ENCODE peak calls at places on chromosomes 16 and 17, in eight cellular contexts. One of them, this sample, is unnamed. For H3K4me1, the result is how much of the 10 kb centered on the place peaks cover.

GRCh38 chr16:17590711-17591654 is 120.2 kb upstream of the XYLT1 start:
- DNase-seq in neural progenitor cell: no peak
- DNase-seq in A549: no peak
- DNase-seq in adrenal gland: no peak
- DNase-seq in CD4-positive, CD25-positive, alpha-beta regulatory T cell: no peak
- DNase-seq in transverse colon: no peak
- DNase-seq in prostate gland: no peak
- DNase-seq in thoracic aorta: no peak
- DNase-seq in this sample: no peak

GRCh38 chr17:21495281-21495680 is 119.1 kb downstream of the KCNJ12 start:
- DNase-seq in neural progenitor cell: no peak
- DNase-seq in A549: no peak
- DNase-seq in adrenal gland: no peak
- DNase-seq in CD4-positive, CD25-positive, alpha-beta regulatory T cell: no peak
- DNase-seq in transverse colon: no peak
- DNase-seq in prostate gland: no peak
- DNase-seq in thoracic aorta: no peak
- DNase-seq in this sample: no peak

GRCh38 chr16:85998868-85999729 is 100.1 kb downstream of the IRF8 start:
- DNase-seq in neural progenitor cell: no peak
- DNase-seq in A549: no peak
- DNase-seq in adrenal gland: no peak
- DNase-seq in CD4-positive, CD25-positive, alpha-beta regulatory T cell: no peak
- DNase-seq in transverse colon: no peak
- DNase-seq in prostate gland: no peak
- DNase-seq in thoracic aorta: no peak
- DNase-seq in this sample: no peak

GRCh38 chr17:45745843-45746494 is 38.2 kb upstream of the CRHR1 start:
- DNase-seq in neural progenitor cell: peak
- DNase-seq in A549: no peak
- DNase-seq in adrenal gland: no peak
- DNase-seq in CD4-positive, CD25-positive, alpha-beta regulatory T cell: no peak
- DNase-seq in transverse colon: no peak
- DNase-seq in prostate gland: no peak
- DNase-seq in thoracic aorta: no peak
- DNase-seq in this sample: no peak

GRCh38 chr17:73341350-73342056 is 29.7 kb upstream of the CDC42EP4 start:
- DNase-seq in neural progenitor cell: no peak
- DNase-seq in A549: no peak
- DNase-seq in adrenal gland: no peak
- DNase-seq in CD4-positive, CD25-positive, alpha-beta regulatory T cell: no peak
- DNase-seq in transverse colon: no peak
- DNase-seq in prostate gland: no peak
- DNase-seq in thoracic aorta: no peak
- DNase-seq in this sample: no peak

GRCh38 chr17:72726936-72727335 is 365.6 kb downstream of the SLC39A11 start:
- DNase-seq in neural progenitor cell: no peak
- DNase-seq in A549: no peak
- DNase-seq in adrenal gland: no peak
- DNase-seq in CD4-positive, CD25-positive, alpha-beta regulatory T cell: peak
- DNase-seq in transverse colon: peak
- DNase-seq in prostate gland: no peak
- DNase-seq in thoracic aorta: no peak
- DNase-seq in this sample: peak

GRCh38 chr16:29753516-29753915 is 7.7 kb upstream of the C16orf54 start:
- DNase-seq in neural progenitor cell: no peak
- DNase-seq in A549: no peak
- DNase-seq in adrenal gland: no peak
- DNase-seq in CD4-positive, CD25-positive, alpha-beta regulatory T cell: no peak
- DNase-seq in transverse colon: no peak
- DNase-seq in prostate gland: no peak
- DNase-seq in thoracic aorta: no peak
- DNase-seq in this sample: no peak

GRCh38 chr17:46764335-46764708 is 54.2 kb downstream of the WNT3 start:
- DNase-seq in neural progenitor cell: no peak
- DNase-seq in A549: no peak
- DNase-seq in adrenal gland: no peak
- DNase-seq in CD4-positive, CD25-positive, alpha-beta regulatory T cell: no peak
- DNase-seq in transverse colon: no peak
- DNase-seq in prostate gland: no peak
- DNase-seq in thoracic aorta: no peak
- DNase-seq in this sample: no peak

GRCh38 chr17:27558842-27559505 is 72.0 kb upstream of the LGALS9 start:
- DNase-seq in neural progenitor cell: no peak
- DNase-seq in A549: no peak
- DNase-seq in adrenal gland: no peak
- DNase-seq in CD4-positive, CD25-positive, alpha-beta regulatory T cell: no peak
- DNase-seq in transverse colon: peak
- DNase-seq in prostate gland: no peak
- DNase-seq in thoracic aorta: no peak
- DNase-seq in this sample: no peak

GRCh38 chr17:27562777-27563455 is 68.1 kb upstream of the LGALS9 start:
- DNase-seq in neural progenitor cell: no peak
- DNase-seq in A549: no peak
- DNase-seq in adrenal gland: peak
- DNase-seq in CD4-positive, CD25-positive, alpha-beta regulatory T cell: no peak
- DNase-seq in transverse colon: no peak
- DNase-seq in prostate gland: no peak
- DNase-seq in thoracic aorta: no peak
- DNase-seq in this sample: no peak

GRCh38 chr17:27559996-27560481 is 70.9 kb upstream of the LGALS9 start:
- DNase-seq in neural progenitor cell: no peak
- DNase-seq in A549: no peak
- DNase-seq in adrenal gland: peak
- DNase-seq in CD4-positive, CD25-positive, alpha-beta regulatory T cell: no peak
- DNase-seq in transverse colon: peak
- DNase-seq in prostate gland: no peak
- DNase-seq in thoracic aorta: no peak
- DNase-seq in this sample: no peak

GRCh38 chr17:27559506-27559931 is 71.5 kb upstream of the LGALS9 start:
- DNase-seq in neural progenitor cell: no peak
- DNase-seq in A549: no peak
- DNase-seq in adrenal gland: no peak
- DNase-seq in CD4-positive, CD25-positive, alpha-beta regulatory T cell: no peak
- DNase-seq in transverse colon: no peak
- DNase-seq in prostate gland: no peak
- DNase-seq in thoracic aorta: no peak
- DNase-seq in this sample: no peak

DNA sequence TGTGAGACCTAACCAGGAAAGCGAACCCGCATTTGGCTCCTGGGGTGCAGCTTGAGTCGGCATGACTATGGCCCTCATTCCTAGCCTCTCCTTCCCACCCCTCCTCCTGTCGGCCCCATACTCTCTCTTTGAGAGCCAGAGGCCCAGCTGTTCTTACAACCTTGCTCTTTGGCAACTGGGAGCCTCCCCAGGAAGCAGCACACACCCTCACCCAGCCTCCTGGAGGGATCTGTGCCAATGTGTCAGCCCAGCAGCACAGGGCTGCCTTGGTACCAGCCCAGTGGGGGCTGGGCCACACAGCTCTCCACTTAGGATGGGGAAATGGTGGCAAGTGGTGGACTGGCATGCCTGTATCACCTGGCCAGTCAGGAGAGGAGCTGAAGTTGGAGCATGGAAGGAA is 70.3 kb upstream of the LGALS9 start:
- DNase-seq in neural progenitor cell: no peak
- DNase-seq in A549: no peak
- DNase-seq in adrenal gland: peak
- DNase-seq in CD4-positive, CD25-positive, alpha-beta regulatory T cell: no peak
- DNase-seq in transverse colon: peak
- DNase-seq in prostate gland: no peak
- DNase-seq in thoracic aorta: no peak
- DNase-seq in this sample: no peak
- H3K27ac ChIP-seq in neural progenitor cell: no peak
- H3K27ac ChIP-seq in A549: peak
- H3K27ac ChIP-seq in adrenal gland: peak
- H3K27ac ChIP-seq in CD4-positive, CD25-positive, alpha-beta regulatory T cell: no peak
- H3K27ac ChIP-seq in transverse colon: peak
- H3K27ac ChIP-seq in prostate gland: no peak
- H3K27ac ChIP-seq in thoracic aorta: no peak
- H3K27ac ChIP-seq in this sample: no peak

GRCh38 chr17:82281076-82281475 is 7.6 kb upstream of the CSNK1D start:
- DNase-seq in neural progenitor cell: no peak
- DNase-seq in A549: no peak
- DNase-seq in adrenal gland: no peak
- DNase-seq in CD4-positive, CD25-positive, alpha-beta regulatory T cell: no peak
- DNase-seq in transverse colon: no peak
- DNase-seq in prostate gland: no peak
- DNase-seq in thoracic aorta: no peak
- DNase-seq in this sample: no peak

GRCh38 chr17:82285141-82285540 is 11.6 kb upstream of the CSNK1D start:
- DNase-seq in neural progenitor cell: no peak
- DNase-seq in A549: no peak
- DNase-seq in adrenal gland: no peak
- DNase-seq in CD4-positive, CD25-positive, alpha-beta regulatory T cell: no peak
- DNase-seq in transverse colon: no peak
- DNase-seq in prostate gland: peak
- DNase-seq in thoracic aorta: no peak
- DNase-seq in this sample: no peak

GRCh38 chr17:82281502-82282238 is 8.2 kb upstream of the CSNK1D start:
- DNase-seq in neural progenitor cell: no peak
- DNase-seq in A549: no peak
- DNase-seq in adrenal gland: peak
- DNase-seq in CD4-positive, CD25-positive, alpha-beta regulatory T cell: no peak
- DNase-seq in transverse colon: peak
- DNase-seq in prostate gland: peak
- DNase-seq in thoracic aorta: no peak
- DNase-seq in this sample: peak

GRCh38 chr17:82282239-82283207 is 9.0 kb upstream of the CSNK1D start:
- DNase-seq in neural progenitor cell: no peak
- DNase-seq in A549: no peak
- DNase-seq in adrenal gland: no peak
- DNase-seq in CD4-positive, CD25-positive, alpha-beta regulatory T cell: no peak
- DNase-seq in transverse colon: no peak
- DNase-seq in prostate gland: no peak
- DNase-seq in thoracic aorta: no peak
- DNase-seq in this sample: no peak

DNA sequence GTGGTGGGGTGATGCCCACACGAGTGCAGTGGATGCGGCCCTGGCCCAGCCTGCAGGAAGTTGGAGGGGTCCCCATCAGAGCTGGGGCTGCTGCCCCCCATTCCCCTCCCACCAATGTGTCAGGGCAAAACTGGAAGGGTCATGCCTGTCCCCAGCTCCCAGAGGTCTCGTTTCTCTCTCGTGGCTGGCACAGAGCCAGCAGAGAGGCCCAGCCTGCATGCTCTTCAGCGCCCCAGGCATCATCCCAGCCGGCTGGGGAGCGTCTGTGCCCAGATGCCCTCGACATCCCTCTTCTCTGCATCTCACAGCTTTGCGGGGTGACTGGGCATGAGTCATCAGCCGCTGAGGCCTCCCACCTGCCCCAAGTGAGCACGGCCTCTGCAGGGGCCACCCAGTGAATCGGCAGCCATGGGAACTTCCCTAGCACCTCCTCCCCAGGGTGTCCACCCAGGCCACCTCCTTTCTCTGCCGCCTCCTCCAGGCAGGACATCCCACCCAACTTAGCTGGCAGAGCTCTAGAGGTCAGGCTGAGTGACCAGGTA is 9.8 kb upstream of the CSNK1D start:
- DNase-seq in neural progenitor cell: no peak
- DNase-seq in A549: peak
- DNase-seq in adrenal gland: peak
- DNase-seq in CD4-positive, CD25-positive, alpha-beta regulatory T cell: no peak
- DNase-seq in transverse colon: no peak
- DNase-seq in prostate gland: no peak
- DNase-seq in thoracic aorta: no peak
- DNase-seq in this sample: peak
- H3K4me1 ChIP-seq in neural progenitor cell: under half
- H3K4me1 ChIP-seq in A549: under half
- H3K4me1 ChIP-seq in adrenal gland: under half
- H3K4me1 ChIP-seq in CD4-positive, CD25-positive, alpha-beta regulatory T cell: under half
- H3K4me1 ChIP-seq in transverse colon: under half
- H3K4me1 ChIP-seq in prostate gland: under half
- H3K4me1 ChIP-seq in thoracic aorta: under half
- H3K4me1 ChIP-seq in this sample: under half

DNA sequence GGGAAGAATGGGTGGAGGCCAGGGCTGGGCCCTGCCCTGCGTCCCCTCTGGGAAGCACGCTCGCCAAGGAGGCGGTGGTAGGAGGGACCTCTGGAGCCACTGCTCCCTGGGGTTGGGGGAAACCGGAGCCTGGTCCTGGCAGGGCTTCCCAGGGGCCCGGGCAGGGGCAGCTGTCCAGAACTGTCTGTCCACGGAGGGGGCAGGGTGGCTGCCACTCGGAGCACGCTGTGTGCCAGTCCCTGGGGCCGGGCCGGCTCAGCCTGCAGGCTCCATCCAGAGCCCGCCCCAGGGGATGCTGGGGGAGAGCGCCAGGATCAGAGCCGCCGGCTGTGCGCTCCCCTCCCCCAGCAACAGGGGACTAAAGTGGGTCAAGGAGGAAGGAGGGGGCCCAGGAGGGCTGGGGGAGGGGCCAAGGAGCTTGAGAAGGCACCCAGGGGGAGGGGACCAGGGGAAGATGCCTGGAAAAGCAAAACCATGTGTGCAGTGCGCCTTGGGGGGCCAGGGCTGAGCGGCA is 21.4 kb downstream of the ZNF423 start:
- DNase-seq in neural progenitor cell: peak
- DNase-seq in A549: no peak
- DNase-seq in adrenal gland: no peak
- DNase-seq in CD4-positive, CD25-positive, alpha-beta regulatory T cell: no peak
- DNase-seq in transverse colon: peak
- DNase-seq in prostate gland: no peak
- DNase-seq in thoracic aorta: no peak
- DNase-seq in this sample: no peak
- H3K27ac ChIP-seq in neural progenitor cell: no peak
- H3K27ac ChIP-seq in A549: no peak
- H3K27ac ChIP-seq in adrenal gland: peak
- H3K27ac ChIP-seq in CD4-positive, CD25-positive, alpha-beta regulatory T cell: no peak
- H3K27ac ChIP-seq in transverse colon: peak
- H3K27ac ChIP-seq in prostate gland: peak
- H3K27ac ChIP-seq in thoracic aorta: peak
- H3K27ac ChIP-seq in this sample: no peak

DNA sequence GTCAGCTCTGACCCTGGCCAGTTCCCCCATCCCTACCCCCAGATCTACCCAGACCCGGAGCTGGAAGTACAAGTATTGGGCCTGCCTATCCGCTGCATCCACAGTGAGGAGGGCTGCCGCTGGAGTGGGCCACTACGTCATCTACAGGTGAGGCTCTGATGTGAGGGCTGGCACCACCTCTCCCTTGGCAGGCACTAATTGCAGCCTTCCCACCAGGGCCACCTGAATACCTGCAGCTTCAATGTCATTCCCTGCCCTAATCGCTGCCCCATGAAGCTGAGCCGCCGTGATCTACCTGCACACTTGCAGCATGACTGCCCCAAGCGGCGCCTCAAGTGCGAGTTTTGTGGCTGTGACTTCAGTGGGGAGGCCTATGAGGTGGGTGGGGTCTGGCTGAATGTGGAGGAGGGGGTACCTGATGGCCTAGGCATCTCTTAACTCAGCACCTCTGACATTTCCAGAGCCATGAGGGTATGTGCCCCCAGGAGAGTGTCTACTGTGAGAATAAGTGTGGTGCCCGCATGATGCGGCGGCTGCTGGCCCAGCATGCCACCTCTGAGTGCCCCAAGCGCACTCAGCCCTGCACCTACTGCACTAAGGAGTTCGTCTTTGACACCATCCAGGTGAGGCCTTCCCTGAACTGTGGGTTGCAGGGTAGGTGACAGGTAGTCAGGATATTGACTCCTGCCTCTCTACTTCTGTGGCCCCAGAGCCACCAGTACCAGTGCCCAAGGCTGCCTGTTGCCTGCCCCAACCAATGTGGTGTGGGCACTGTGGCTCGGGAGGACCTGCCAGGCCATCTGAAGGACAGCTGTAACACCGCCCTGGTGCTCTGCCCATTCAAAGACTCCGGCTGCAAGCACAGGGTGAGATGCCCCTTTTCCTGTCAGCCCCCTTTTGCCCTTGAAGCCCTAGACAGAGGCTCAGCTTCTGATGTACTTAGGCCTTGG is 4.3 kb downstream of the TRAF4 start:
- DNase-seq in neural progenitor cell: no peak
- DNase-seq in A549: no peak
- DNase-seq in adrenal gland: no peak
- DNase-seq in CD4-positive, CD25-positive, alpha-beta regulatory T cell: no peak
- DNase-seq in transverse colon: no peak
- DNase-seq in prostate gland: no peak
- DNase-seq in thoracic aorta: no peak
- DNase-seq in this sample: no peak
- H3K4me1 ChIP-seq in neural progenitor cell: under half
- H3K4me1 ChIP-seq in A549: half or more
- H3K4me1 ChIP-seq in adrenal gland: half or more
- H3K4me1 ChIP-seq in CD4-positive, CD25-positive, alpha-beta regulatory T cell: under half
- H3K4me1 ChIP-seq in transverse colon: half or more
- H3K4me1 ChIP-seq in prostate gland: under half
- H3K4me1 ChIP-seq in thoracic aorta: under half
- H3K4me1 ChIP-seq in this sample: under half